ENCODE peak calls at places on chromosome 7, in seven cellular contexts. D, I, S, G, M, Y and K are unnamed samples.

GRCh38 chr7:132656846-132657776 is 80.8 kb upstream of the PLXNA4 start:
- DNase-seq in M (no peak), S (no peak), Y (no peak), G (no peak), I (no peak), D (no peak), K (no peak)

GRCh38 chr7:149310113-149310836 is 48.3 kb downstream of the ZNF783 start:
- DNase-seq in S (no peak), Y (no peak), M (peak; percentile 56), D (peak; percentile 83), G (no peak), I (no peak), K (no peak)

GRCh38 chr7:66626236-66626957 is 2.3 kb upstream of the KCTD7 start:
- DNase-seq in I (no peak), D (peak; percentile 87), M (no peak), S (peak; percentile 77), Y (no peak), G (no peak), K (no peak)

GRCh38 chr7:103990991-103991390 is 1.5 kb upstream of the RELN start:
- DNase-seq in D (no peak), Y (no peak), G (no peak), I (no peak), M (no peak), S (no peak), K (no peak)

GRCh38 chr7:119562839-119563238 is 710.1 kb upstream of the KCND2 start:
- DNase-seq in S (no peak), I (no peak), Y (no peak), D (no peak), M (no peak), G (no peak), K (no peak)

GRCh38 chr7:50308301-50309129 is 4.0 kb downstream of the IKZF1 start:
- DNase-seq in Y (no peak), G (no peak), S (peak; percentile 54), I (no peak), D (no peak), M (peak; percentile 66), K (no peak)

GRCh38 chr7:15130666-15131541 is 228.4 kb upstream of the DGKB start:
- DNase-seq in G (no peak), S (no peak), Y (no peak), I (no peak), D (peak; percentile 39), M (no peak), K (no peak)

GRCh38 chr7:108569381-108570145 is at the start of the genes DNAJB9 and THAP5:
- DNase-seq in M (peak; percentile 100), G (peak; percentile 99), I (peak; percentile 99), D (peak; percentile 99), S (peak; percentile 100), Y (peak; percentile 100), K (peak; percentile 100)

GRCh38 chr7:141649865-141650499 is 52.0 kb downstream of the DENND11 start:
- DNase-seq in S (peak; percentile 81), M (peak; percentile 30), D (peak; percentile 86), I (no peak), Y (no peak), G (peak; percentile 68), K (no peak)

GRCh38 chr7:13713092-13713491 is 276.4 kb downstream of the ETV1 start:
- DNase-seq in M (no peak), D (no peak), G (no peak), S (no peak), Y (no peak), I (no peak), K (no peak)

GRCh38 chr7:95526128-95526738 is 40.5 kb downstream of the ASB4 start:
- DNase-seq in Y (no peak), D (no peak), G (no peak), M (no peak), I (no peak), S (no peak), K (no peak)

GRCh38 chr7:117775826-117776623 is 97.2 kb downstream of the CTTNBP2 start:
- DNase-seq in S (no peak), I (no peak), D (no peak), G (no peak), Y (no peak), M (peak; percentile 31), K (no peak)

GRCh38 chr7:76108540-76109233 is 60.8 kb downstream of the MDH2 start:
- DNase-seq in I (no peak), M (no peak), G (peak; percentile 28), Y (no peak), S (peak; percentile 70), D (no peak), K (no peak)

GRCh38 chr7:83684928-83685327 is 36.0 kb upstream of the SEMA3E start:
- DNase-seq in S (no peak), I (no peak), M (no peak), D (no peak), G (no peak), Y (no peak), K (no peak)

GRCh38 chr7:44980393-44981034 is 1.7 kb upstream of the MYO1G start:
- DNase-seq in G (peak; percentile 43), S (no peak), D (peak; percentile 33), M (no peak), I (no peak), Y (no peak), K (peak; percentile 90)

GRCh38 chr7:154789404-154789803 is 213.5 kb downstream of the PAXIP1 start:
- DNase-seq in I (no peak), S (no peak), G (no peak), M (no peak), D (no peak), Y (no peak), K (no peak)

GRCh38 chr7:137932881-137933269 is 69.0 kb downstream of the CREB3L2 start:
- DNase-seq in Y (no peak), S (no peak), M (no peak), D (peak; percentile 88), I (no peak), G (peak; percentile 55), K (no peak)

GRCh38 chr7:106793015-106793651 is 71.9 kb upstream of the PIK3CG start:
- DNase-seq in D (peak; percentile 19), I (no peak), S (no peak), Y (no peak), G (no peak), M (peak; percentile 70), K (no peak)

GRCh38 chr7:43328785-43329380 is 216.4 kb downstream of the HECW1 start:
- DNase-seq in I (no peak), S (no peak), D (no peak), G (no peak), Y (no peak), M (no peak), K (no peak)

GRCh38 chr7:50821457-50821977 is 38.8 kb upstream of the GRB10 start:
- DNase-seq in I (no peak), S (no peak), G (no peak), D (no peak), Y (no peak), M (no peak), K (no peak)

GRCh38 chr7:43116451-43116850 is 4.0 kb downstream of the HECW1 start:
- DNase-seq in G (no peak), S (no peak), Y (peak; percentile 62), I (no peak), M (no peak), D (no peak), K (no peak)

GRCh38 chr7:13850185-13850752 is 139.2 kb downstream of the ETV1 start:
- DNase-seq in S (no peak), I (no peak), D (peak; percentile 99), Y (no peak), M (peak; percentile 82), G (no peak), K (peak; percentile 73)

GRCh38 chr7:105756402-105756801 is 120.0 kb downstream of the ATXN7L1 start:
- DNase-seq in G (no peak), I (no peak), Y (no peak), D (no peak), M (no peak), S (no peak), K (no peak)

GRCh38 chr7:105759670-105760548 is 116.5 kb downstream of the ATXN7L1 start:
- DNase-seq in Y (no peak), D (peak; percentile 73), M (peak; percentile 56), S (peak; percentile 76), G (peak; percentile 31), I (peak; percentile 30), K (no peak)

GRCh38 chr7:105765846-105766245 is 110.6 kb downstream of the ATXN7L1 start:
- DNase-seq in M (no peak), I (no peak), D (no peak), Y (no peak), G (no peak), S (no peak), K (no peak)

GRCh38 chr7:105764506-105764905 is 111.9 kb downstream of the ATXN7L1 start:
- DNase-seq in Y (no peak), G (no peak), M (no peak), D (peak; percentile 43), I (no peak), S (no peak), K (no peak)

DNA sequence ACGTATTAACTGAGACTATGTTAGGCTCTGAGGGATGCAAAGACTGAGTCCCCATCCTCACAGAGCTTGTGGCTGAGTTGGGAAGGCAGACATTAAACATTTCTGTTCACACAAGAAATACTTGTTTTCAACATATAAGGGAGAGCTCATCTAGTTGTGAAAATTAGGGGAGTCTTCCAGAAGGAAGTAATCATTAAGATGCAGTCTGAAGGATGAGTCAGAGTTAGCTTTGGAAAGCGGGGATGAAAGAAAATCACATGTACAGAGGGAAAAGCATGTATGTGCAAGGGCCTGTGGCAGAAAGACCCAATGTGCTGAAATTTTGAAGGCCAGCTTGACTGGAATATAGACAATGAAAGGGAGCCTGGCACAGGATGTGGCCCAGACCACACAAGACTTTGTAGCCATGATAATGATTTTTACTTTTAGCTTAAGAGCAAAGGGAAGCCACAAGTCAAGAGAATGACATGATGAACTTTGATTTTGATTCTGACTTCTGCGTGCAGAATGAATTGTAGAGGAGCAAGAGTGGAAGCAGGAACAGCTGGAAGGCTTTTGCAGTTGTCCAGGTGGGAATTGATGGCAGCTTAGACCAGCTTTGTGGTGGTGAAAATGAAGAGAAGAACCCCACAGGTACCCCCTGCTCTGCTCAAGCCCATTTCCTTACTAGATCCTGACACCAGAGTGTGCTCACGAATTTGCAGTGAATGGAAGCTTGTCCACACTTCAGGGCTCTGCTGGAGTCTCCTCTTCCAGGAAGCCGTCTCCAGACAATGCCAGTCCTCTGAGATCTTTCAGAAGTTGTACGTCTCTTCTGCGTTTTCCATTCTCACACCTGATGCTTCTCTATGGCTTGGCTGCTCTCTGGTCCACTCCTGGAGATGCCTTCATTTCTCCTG is 115.6 kb downstream of the ATXN7L1 start:
- DNase-seq in S (no peak), I (no peak), Y (no peak), M (no peak), D (peak; percentile 72), G (no peak), K (no peak)
- TF ChIP-seq CTCF in S (peak; percentile 19), I (no peak), Y (no peak), M (no peak), D (no peak), G (no peak), K (peak; percentile 33)

GRCh38 chr7:129778770-129779601 is 167.5 kb downstream of the NRF1 start:
- DNase-seq in Y (no peak), D (no peak), I (no peak), M (peak; percentile 7), G (no peak), S (no peak), K (no peak)
- TF ChIP-seq CTCF in Y (no peak), D (no peak), I (peak; percentile 9), M (peak; percentile 5), G (no peak), S (no peak), K (no peak)

GRCh38 chr7:3738964-3739363 is 437.9 kb downstream of the SDK1 start:
- DNase-seq in S (no peak), M (no peak), Y (no peak), G (no peak), I (no peak), D (no peak), K (no peak)
- TF ChIP-seq CTCF in S (no peak), M (no peak), Y (no peak), G (no peak), I (no peak), D (no peak), K (no peak)

GRCh38 chr7:133789951-133790350 is 337.2 kb upstream of the LRGUK start:
- DNase-seq in M (no peak), D (peak; percentile 64), Y (no peak), G (no peak), S (no peak), I (no peak), K (no peak)
- TF ChIP-seq CTCF in M (no peak), D (peak; percentile 18), Y (no peak), G (no peak), S (no peak), I (no peak), K (no peak)